ENCODE peak calls at places on chromosomes 12 and 14, in six cellular contexts. U is H1, W is GM23338, L is HepG2, F is K562, Z is GM12878. X is an unnamed sample.

GRCh38 chr12:131065279-131065678 is 111.6 kb downstream of the ADGRD1 start:
- DNase-seq in F (no peak), U (no peak), L (no peak), Z (no peak), W (no peak), X (no peak)

GRCh38 chr14:64423987-64424386 is 35.8 kb downstream of the MTHFD1 start:
- DNase-seq in F (no peak), L (no peak), W (no peak), Z (no peak), U (no peak), X (no peak)

GRCh38 chr12:84502907-84503787 is 409.5 kb downstream of the SLC6A15 start:
- DNase-seq in Z (no peak), F (peak; percentile 9), U (peak; percentile 69), L (peak; percentile 16), W (peak; percentile 87), X (peak; percentile 71)

GRCh38 chr14:100246809-100247428 is 8.0 kb downstream of the YY1 start:
- DNase-seq in U (no peak), Z (no peak), F (peak; percentile 17), L (peak; percentile 77), W (peak; percentile 92), X (no peak)

GRCh38 chr12:1917172-1918070 is 1.0 kb downstream of the CACNA2D4 start:
- DNase-seq in W (no peak), L (no peak), U (no peak), Z (no peak), F (peak; percentile 25), X (no peak)

GRCh38 chr14:99360774-99361595 is 89.0 kb upstream of the BCL11B start:
- DNase-seq in W (no peak), Z (no peak), F (peak; percentile 90), U (no peak), L (peak; percentile 6), X (no peak)

GRCh38 chr14:32808574-32809098 is 130.0 kb upstream of the NPAS3 start:
- DNase-seq in Z (no peak), W (no peak), U (no peak), L (no peak), F (no peak), X (no peak)

GRCh38 chr12:46351861-46352595 is 20.5 kb downstream of the SLC38A2 start:
- DNase-seq in Z (no peak), F (no peak), L (no peak), W (no peak), U (no peak), X (no peak)

GRCh38 chr14:88879016-88879415 is 54.6 kb downstream of the TTC8 start:
- DNase-seq in F (no peak), W (no peak), L (no peak), U (no peak), Z (no peak), X (no peak)

GRCh38 chr12:24499151-24500146 is 449.5 kb downstream of the BCAT1 start:
- DNase-seq in L (no peak), Z (no peak), W (no peak), U (no peak), F (no peak), X (no peak)

GRCh38 chr14:58298880-58299664 is 717 bp downstream of the ARID4A start:
- DNase-seq in L (no peak), Z (no peak), F (peak; percentile 59), W (peak; percentile 53), U (peak; percentile 67), X (peak; percentile 47)

GRCh38 chr14:50399251-50400032 is 2.8 kb upstream of the CDKL1 start:
- DNase-seq in F (no peak), L (no peak), W (no peak), U (no peak), Z (no peak), X (no peak)

GRCh38 chr12:32451816-32452215 is 52.5 kb downstream of the FGD4 start:
- DNase-seq in F (no peak), W (no peak), U (no peak), Z (no peak), L (no peak), X (no peak)

GRCh38 chr12:32454075-32454474 is 54.7 kb downstream of the FGD4 start:
- DNase-seq in W (peak; percentile 90), F (no peak), L (no peak), U (no peak), Z (no peak), X (no peak)

GRCh38 chr12:32454866-32455265 is 55.5 kb downstream of the FGD4 start:
- DNase-seq in W (peak; percentile 90), Z (no peak), U (no peak), L (no peak), F (no peak), X (no peak)

GRCh38 chr12:32457251-32458025 is 58.1 kb downstream of the FGD4 start:
- DNase-seq in U (no peak), W (no peak), L (no peak), Z (no peak), F (no peak), X (no peak)

GRCh38 chr12:32455607-32456063 is 56.3 kb downstream of the FGD4 start:
- DNase-seq in U (no peak), L (peak; percentile 55), F (peak; percentile 35), Z (no peak), W (peak; percentile 76), X (no peak)
- TF ChIP-seq CREB1 in U (no peak), L (no peak), F (no peak), Z (no peak), W (no peak), X (no peak)

DNA sequence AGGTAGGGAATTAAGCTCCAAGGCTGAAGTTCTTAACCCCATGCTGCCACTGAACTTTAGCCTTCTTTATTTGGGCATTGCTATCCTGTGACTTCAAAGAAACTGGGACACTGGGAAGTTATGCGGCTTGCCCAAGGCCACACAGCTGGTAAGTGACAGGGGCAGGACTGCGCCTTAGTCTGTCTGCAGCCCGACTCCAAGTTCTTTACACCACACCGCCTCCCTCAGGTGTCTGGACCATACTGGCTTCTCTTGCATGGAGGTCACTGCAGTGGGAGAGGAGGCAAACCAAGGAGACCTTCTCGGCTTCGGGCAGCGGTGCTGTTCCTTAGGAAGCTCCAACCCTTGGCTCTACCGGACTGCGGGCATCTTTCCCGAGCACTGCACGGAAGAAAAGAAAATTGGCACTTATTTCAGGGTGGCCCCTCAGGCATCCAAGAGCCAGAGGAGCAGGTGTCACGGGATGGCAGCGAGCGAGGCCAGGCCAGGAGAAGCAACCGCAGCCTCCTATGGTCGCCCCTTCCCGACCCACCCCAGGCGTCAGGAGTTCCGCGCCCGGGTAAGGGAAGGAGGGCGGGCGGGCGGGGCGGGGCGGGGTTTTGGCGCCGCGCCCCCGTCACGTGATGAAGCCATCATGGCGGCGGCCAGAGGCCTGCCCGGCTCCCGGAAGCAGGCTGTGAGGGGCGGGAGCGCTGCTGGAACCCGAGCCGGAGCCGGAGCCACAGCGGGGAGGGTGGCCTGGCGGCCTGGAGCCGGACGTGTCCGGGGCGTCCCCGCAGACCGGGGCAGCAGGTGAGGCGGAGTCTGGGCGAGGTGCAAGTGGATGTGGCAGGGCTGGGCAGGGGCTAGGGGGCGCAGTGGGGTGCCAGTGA is 16.4 kb upstream of the ESPL1 start:
- DNase-seq in F (peak; percentile 94), Z (peak; percentile 24), W (peak; percentile 90), U (peak; percentile 86), L (peak; percentile 81), X (peak; percentile 86)
- TF ChIP-seq CREB1 in F (no peak), Z (no peak), W (no peak), U (peak; percentile 84), L (no peak), X (no peak)

DNA sequence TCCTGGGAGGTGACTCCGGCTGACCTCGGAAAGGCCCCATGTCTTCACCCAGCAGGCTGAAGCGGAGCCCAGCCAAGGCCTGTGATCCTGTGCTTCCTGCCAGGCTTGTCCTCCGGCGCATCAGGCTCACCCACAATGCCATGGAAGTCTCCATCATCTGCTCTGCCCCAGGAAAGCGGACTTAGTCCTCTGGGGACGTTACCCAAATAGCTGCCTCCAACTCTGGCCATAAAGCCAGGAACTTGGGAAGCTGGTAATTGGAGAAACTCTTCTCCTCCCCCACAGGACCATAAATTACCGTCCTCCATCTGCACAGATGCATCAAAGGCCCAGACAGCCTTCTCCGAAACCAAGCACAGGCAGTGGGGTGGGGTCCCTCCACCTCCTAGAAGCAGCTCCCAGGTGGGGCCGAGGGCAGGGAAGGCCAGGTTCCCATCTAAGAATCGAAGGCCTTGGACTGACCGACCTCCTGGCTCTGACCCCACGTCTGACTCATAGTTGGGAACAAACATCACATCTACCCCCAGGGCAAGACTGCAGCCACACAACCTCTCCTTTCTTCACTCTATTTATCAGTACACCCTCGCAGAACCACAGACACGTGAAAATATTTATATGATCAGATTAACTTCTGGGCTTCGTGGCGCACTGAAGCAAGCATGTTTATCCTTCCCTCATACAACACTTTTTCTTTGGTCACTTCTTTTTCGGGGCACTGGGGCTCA is 56.4 kb downstream of the PITPNM2 start:
- DNase-seq in U (no peak), W (no peak), F (peak; percentile 45), L (peak; percentile 79), Z (no peak), X (no peak)
- TF ChIP-seq CREB1 in U (no peak), W (no peak), F (no peak), L (no peak), Z (no peak), X (no peak)

GRCh38 chr12:68356060-68356748 is 24.0 kb upstream of the MDM1 start:
- DNase-seq in Z (no peak), U (no peak), F (no peak), W (no peak), L (no peak), X (no peak)

GRCh38 chr12:68364893-68365725 is 32.9 kb upstream of the MDM1 start:
- DNase-seq in Z (peak; percentile 97), L (peak; percentile 72), W (peak; percentile 91), U (peak; percentile 80), F (peak; percentile 94), X (peak; percentile 88)

GRCh38 chr12:68358532-68359485 is 26.6 kb upstream of the MDM1 start:
- DNase-seq in F (peak; percentile 30), W (peak; percentile 81), L (peak; percentile 57), Z (peak; percentile 74), U (peak; percentile 51), X (peak; percentile 43)

GRCh38 chr12:68361953-68362352 is 29.8 kb upstream of the MDM1 start:
- DNase-seq in W (no peak), U (no peak), L (no peak), Z (no peak), F (no peak), X (no peak)

DNA sequence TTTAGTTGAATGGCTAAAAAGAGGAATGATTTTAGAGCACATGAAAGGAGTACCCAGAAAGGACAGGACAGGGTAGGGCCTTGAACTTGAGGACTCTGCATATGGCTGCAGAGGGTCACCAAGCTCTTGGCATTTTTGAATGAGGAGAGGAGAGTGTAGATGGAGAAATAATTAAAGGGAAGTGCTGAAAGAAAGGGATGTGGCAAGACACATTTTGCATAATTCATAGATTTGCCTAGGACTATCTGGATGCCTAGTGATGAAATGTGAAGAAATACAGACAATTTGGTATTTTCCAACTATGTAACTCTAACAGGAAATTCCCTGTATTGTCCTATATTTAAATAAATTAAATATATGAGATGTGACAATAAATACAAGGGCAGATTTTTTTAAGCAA is 27.5 kb upstream of the MDM1 start:
- DNase-seq in W (no peak), F (no peak), U (no peak), L (no peak), Z (no peak), X (no peak)
- TF ChIP-seq CREB1 in W (no peak), F (no peak), U (no peak), L (no peak), Z (no peak), X (no peak)